ENCODE peak calls at places on chromosomes 16 and 17, in nine cellular contexts. Z is fibroblast of gingiva; X is left lung; N is T-helper 1 cell; C is amygdala; B is naive thymus-derived CD4-positive, alpha-beta T cell; T is central memory CD4-positive, alpha-beta T cell; E is midbrain; I is NCI-H226. M is an unnamed sample.

GRCh38 chr16:8850279-8850885 is 18.4 kb downstream of the CARHSP1 start:
- DNase-seq in X (no peak), C (no peak), E (no peak), I (peak), T (no peak), Z (peak), B (no peak), N (peak), M (peak)

GRCh38 chr16:3348547-3349167 is 7.0 kb upstream of the OR2C1 start:
- DNase-seq in X (no peak), C (no peak), N (no peak), T (no peak), E (no peak), I (no peak), Z (no peak), B (no peak), M (no peak)

GRCh38 chr16:70738083-70738977 is 52.5 kb upstream of the MTSS2 start:
- DNase-seq in C (peak), B (no peak), I (peak), N (peak), Z (peak), X (peak), E (peak), T (peak), M (peak)

GRCh38 chr17:65538679-65539529 is 22.5 kb downstream of the AXIN2 start:
- DNase-seq in T (no peak), E (peak), B (no peak), I (no peak), N (no peak), X (no peak), C (no peak), Z (no peak), M (no peak)

GRCh38 chr16:55437627-55438026 is 41.4 kb upstream of the MMP2 start:
- DNase-seq in C (no peak), X (no peak), Z (peak), T (no peak), E (no peak), N (no peak), I (peak), B (no peak), M (peak)

GRCh38 chr17:50721194-50722010 is 2.0 kb downstream of the LUC7L3 start:
- DNase-seq in N (peak), X (no peak), T (peak), Z (no peak), I (no peak), C (no peak), E (no peak), B (no peak), M (no peak)

GRCh38 chr17:58352018-58352842 is at the start of gene SUPT4H1:
- DNase-seq in I (peak), T (peak), Z (peak), E (peak), N (peak), X (peak), C (peak), B (peak), M (peak)

GRCh38 chr16:64098451-64098850 is 1023.4 kb downstream of the CDH11 start:
- DNase-seq in Z (no peak), N (no peak), X (no peak), T (no peak), C (no peak), I (no peak), E (no peak), B (no peak), M (no peak)

GRCh38 chr17:38709104-38709820 is 4.2 kb downstream of the MLLT6 start:
- DNase-seq in C (no peak), N (no peak), T (no peak), X (no peak), I (no peak), B (no peak), E (no peak), Z (no peak), M (no peak)

GRCh38 chr17:66302761-66303626 is 581 bp downstream of the PRKCA start:
- DNase-seq in N (peak), Z (peak), I (peak), T (peak), B (peak), E (peak), C (peak), X (peak), M (peak)

GRCh38 chr16:19185510-19185851 is 17.4 kb downstream of the SYT17 start:
- DNase-seq in C (no peak), B (no peak), E (no peak), T (no peak), X (no peak), Z (no peak), I (no peak), N (no peak), M (no peak)

GRCh38 chr17:42312285-42313130 is 24.2 kb downstream of the STAT5A start:
- DNase-seq in I (peak), N (peak), T (peak), B (peak), E (peak), C (peak), X (peak), Z (peak), M (peak)

GRCh38 chr16:79329163-79329521 is 271.4 kb downstream of the MAF start:
- DNase-seq in T (no peak), E (no peak), X (no peak), Z (no peak), C (no peak), B (no peak), N (no peak), I (no peak), M (no peak)

GRCh38 chr16:12153662-12154061 is 177.1 kb downstream of the SNX29 start:
- DNase-seq in T (no peak), C (no peak), B (no peak), Z (no peak), X (no peak), E (no peak), I (no peak), N (no peak), M (no peak)

GRCh38 chr17:35076874-35077273 is 13.4 kb upstream of the RFFL start:
- DNase-seq in C (no peak), T (no peak), I (no peak), B (no peak), X (no peak), N (no peak), E (no peak), Z (no peak), M (no peak)

GRCh38 chr16:85398688-85399582 is 214.2 kb upstream of the GSE1 start:
- DNase-seq in B (no peak), C (no peak), E (no peak), T (no peak), X (peak), I (no peak), Z (no peak), N (no peak), M (no peak)

GRCh38 chr17:5758651-5759050 is 174.3 kb upstream of the NLRP1 start:
- DNase-seq in C (no peak), N (peak), E (no peak), I (peak), B (no peak), X (no peak), T (no peak), Z (no peak), M (peak)

GRCh38 chr17:63516910-63517824 is 6.0 kb upstream of the KCNH6 start:
- DNase-seq in X (no peak), Z (no peak), B (no peak), E (no peak), T (no peak), I (no peak), C (no peak), N (no peak), M (peak)

GRCh38 chr17:6085812-6086211 is 15.6 kb downstream of the WSCD1 start:
- DNase-seq in Z (no peak), C (no peak), N (no peak), I (no peak), E (no peak), B (no peak), T (no peak), X (no peak), M (no peak)

GRCh38 chr17:4436381-4436780 is 2.6 kb downstream of the SPNS3 start:
- DNase-seq in B (no peak), C (no peak), I (no peak), T (no peak), X (no peak), N (peak), E (no peak), Z (no peak), M (no peak)

M was measured in fibroblast of the aortic adventitia.